ENCODE peak calls at places on chromosome 9, in eight cellular contexts. B is H1, W is H9, M is psoas muscle, U is transverse colon, V is dorsolateral prefrontal cortex, T is stomach, R is RWPE1. F is an unnamed sample.

GRCh38 chr9:27086818-27087680 is 22.0 kb upstream of the TEK start:
- DNase-seq in B (no peak), W (no peak), M (no peak), U (no peak), V (no peak), T (no peak), R (no peak), F (no peak)

GRCh38 chr9:4321554-4321953 is 21.7 kb upstream of the GLIS3 start:
- DNase-seq in B (no peak), W (no peak), M (no peak), U (no peak), V (no peak), T (no peak), R (no peak), F (no peak)

GRCh38 chr9:27247756-27248155 is 49.2 kb downstream of the EQTN start:
- DNase-seq in B (peak; percentile 56), W (peak; percentile 67), M (no peak), U (peak; percentile 36), V (no peak), T (peak; percentile 55), R (peak; percentile 71), F (no peak)

GRCh38 chr9:21027295-21027694 is 4.1 kb downstream of the HACD4 start:
- DNase-seq in B (no peak), W (no peak), M (no peak), U (no peak), V (no peak), T (no peak), R (no peak), F (no peak)

GRCh38 chr9:92393686-92394085 is 10.7 kb downstream of the OGN start:
- DNase-seq in B (no peak), W (no peak), M (no peak), U (no peak), V (no peak), T (no peak), R (no peak), F (no peak)

GRCh38 chr9:127194881-127195713 is 69.5 kb upstream of the GARNL3 start:
- DNase-seq in B (no peak), W (peak; percentile 63), M (no peak), U (no peak), V (no peak), T (no peak), R (peak; percentile 78), F (no peak)

GRCh38 chr9:10230512-10230911 is 382.3 kb downstream of the PTPRD start:
- DNase-seq in B (no peak), W (no peak), M (no peak), U (no peak), V (no peak), T (no peak), R (no peak), F (no peak)

GRCh38 chr9:76618762-76619161 is 145.5 kb upstream of the PCA3 start:
- DNase-seq in B (no peak), W (no peak), M (no peak), U (no peak), V (no peak), T (no peak), R (no peak), F (no peak)

GRCh38 chr9:120612218-120612617 is 32.3 kb upstream of the CDK5RAP2 start:
- DNase-seq in B (no peak), W (no peak), M (no peak), U (no peak), V (no peak), T (no peak), R (no peak), F (no peak)

GRCh38 chr9:114694146-114694545 is 12.2 kb upstream of the TEX48 start:
- DNase-seq in B (no peak), W (no peak), M (no peak), U (no peak), V (no peak), T (no peak), R (no peak), F (no peak)

GRCh38 chr9:76887003-76887821 is 18.7 kb downstream of the PRUNE2 start:
- DNase-seq in B (no peak), W (no peak), M (no peak), U (peak; percentile 61), V (no peak), T (no peak), R (no peak), F (no peak)

GRCh38 chr9:80699551-80699998 is 989.8 kb downstream of the TLE1 start:
- DNase-seq in B (no peak), W (no peak), M (no peak), U (no peak), V (no peak), T (no peak), R (peak; percentile 65), F (no peak)

GRCh38 chr9:120538339-120538738 is 41.6 kb downstream of the CDK5RAP2 start:
- DNase-seq in B (no peak), W (no peak), M (no peak), U (no peak), V (no peak), T (no peak), R (peak; percentile 29), F (no peak)

GRCh38 chr9:4832786-4833579 is 40.2 kb downstream of the RCL1 start:
- DNase-seq in B (no peak), W (no peak), M (no peak), U (no peak), V (no peak), T (no peak), R (peak; percentile 60), F (no peak)

GRCh38 chr9:84699897-84700395 is 30.4 kb downstream of the NTRK2 start:
- DNase-seq in B (no peak), W (no peak), M (no peak), U (no peak), V (no peak), T (no peak), R (no peak), F (no peak)

GRCh38 chr9:137311971-137312851 is 10.1 kb upstream of the NRARP start:
- DNase-seq in B (no peak), W (no peak), M (no peak), U (peak; percentile 44), V (no peak), T (no peak), R (no peak), F (no peak)

GRCh38 chr9:91001146-91001611 is 199.6 kb downstream of the SYK start:
- DNase-seq in B (no peak), W (no peak), M (no peak), U (no peak), V (no peak), T (peak; percentile 39), R (peak; percentile 99), F (no peak)

GRCh38 chr9:105046907-105047651 is 119.1 kb upstream of the ABCA1 start:
- DNase-seq in B (no peak), W (no peak), M (no peak), U (no peak), V (no peak), T (no peak), R (no peak), F (no peak)

GRCh38 chr9:15357050-15357653 is 50.1 kb upstream of the TTC39B start:
- DNase-seq in B (peak; percentile 57), W (peak; percentile 71), M (peak; percentile 16), U (peak; percentile 66), V (no peak), T (peak; percentile 28), R (no peak), F (no peak)
- TF ChIP-seq CTCF in B (peak; percentile 62), W (peak; percentile 61), M (no peak), U (peak; percentile 52), V (no peak), T (no peak), R (no peak), F (no peak)

DNA sequence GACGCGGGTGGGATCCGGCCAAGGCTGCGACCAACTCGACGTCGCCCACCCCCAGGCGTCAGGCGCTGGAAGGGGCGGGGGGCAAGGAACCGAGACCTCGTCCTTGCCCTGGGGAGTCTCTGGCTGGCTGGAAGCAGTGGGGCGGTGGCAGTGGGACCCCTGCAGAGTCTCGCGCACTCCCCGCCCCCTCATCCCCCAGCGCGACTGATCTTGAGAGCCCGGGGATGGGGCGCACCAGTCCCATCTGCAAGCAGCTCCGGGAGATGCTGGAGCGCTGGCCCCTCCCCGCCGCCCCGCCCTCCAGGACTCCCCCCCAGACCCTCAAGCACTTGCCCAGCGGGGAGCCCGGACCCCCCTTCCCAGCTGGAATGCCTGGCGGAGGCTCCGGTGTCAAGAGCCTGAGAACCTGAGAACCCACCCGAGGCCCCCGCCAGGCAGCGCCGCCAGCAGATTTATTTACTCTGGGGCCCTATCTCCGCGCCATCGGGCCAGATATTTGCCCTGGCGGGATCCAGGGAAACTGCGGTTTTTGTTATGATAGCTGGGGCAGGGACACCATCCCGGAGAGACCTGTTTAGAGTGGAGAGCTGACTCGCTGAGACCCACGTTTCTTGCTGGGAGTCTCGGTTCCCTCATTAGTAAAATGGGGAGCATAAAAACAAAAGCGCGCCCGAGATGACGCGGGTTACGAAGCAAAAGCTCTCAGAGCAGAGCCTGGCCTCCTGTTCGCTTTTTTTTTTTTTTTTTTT is 1.2 kb downstream of the PRRT1B start:
- DNase-seq in B (peak; percentile 70), W (no peak), M (no peak), U (no peak), V (no peak), T (peak; percentile 63), R (peak; percentile 64), F (no peak)
- TF ChIP-seq CTCF in B (no peak), W (no peak), M (no peak), U (no peak), V (no peak), T (no peak), R (no peak), F (no peak)

DNA sequence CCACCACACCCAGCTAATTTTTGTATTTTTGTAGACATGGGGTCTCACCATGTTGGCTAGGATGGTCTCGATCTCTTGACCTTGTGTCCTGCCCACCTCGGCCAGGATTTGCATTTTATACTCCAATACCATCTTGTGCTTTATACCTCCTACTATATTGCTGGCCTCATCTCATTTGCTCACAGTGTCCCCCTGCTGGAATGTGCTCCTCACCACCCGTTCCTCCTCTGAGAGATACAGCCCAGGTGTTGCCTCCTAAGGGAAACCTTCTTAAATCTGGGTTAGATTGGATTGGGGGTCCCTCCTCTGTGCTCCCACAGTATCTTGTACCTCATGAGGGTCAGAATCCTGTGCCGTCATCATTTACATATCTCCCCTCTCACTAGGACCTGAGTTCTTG is 131.7 kb downstream of the PAPPA start:
- DNase-seq in B (no peak), W (peak; percentile 63), M (no peak), U (no peak), V (no peak), T (no peak), R (no peak), F (no peak)
- TF ChIP-seq CTCF in B (peak; percentile 52), W (peak; percentile 61), M (no peak), U (no peak), V (no peak), T (no peak), R (no peak), F (no peak)

DNA sequence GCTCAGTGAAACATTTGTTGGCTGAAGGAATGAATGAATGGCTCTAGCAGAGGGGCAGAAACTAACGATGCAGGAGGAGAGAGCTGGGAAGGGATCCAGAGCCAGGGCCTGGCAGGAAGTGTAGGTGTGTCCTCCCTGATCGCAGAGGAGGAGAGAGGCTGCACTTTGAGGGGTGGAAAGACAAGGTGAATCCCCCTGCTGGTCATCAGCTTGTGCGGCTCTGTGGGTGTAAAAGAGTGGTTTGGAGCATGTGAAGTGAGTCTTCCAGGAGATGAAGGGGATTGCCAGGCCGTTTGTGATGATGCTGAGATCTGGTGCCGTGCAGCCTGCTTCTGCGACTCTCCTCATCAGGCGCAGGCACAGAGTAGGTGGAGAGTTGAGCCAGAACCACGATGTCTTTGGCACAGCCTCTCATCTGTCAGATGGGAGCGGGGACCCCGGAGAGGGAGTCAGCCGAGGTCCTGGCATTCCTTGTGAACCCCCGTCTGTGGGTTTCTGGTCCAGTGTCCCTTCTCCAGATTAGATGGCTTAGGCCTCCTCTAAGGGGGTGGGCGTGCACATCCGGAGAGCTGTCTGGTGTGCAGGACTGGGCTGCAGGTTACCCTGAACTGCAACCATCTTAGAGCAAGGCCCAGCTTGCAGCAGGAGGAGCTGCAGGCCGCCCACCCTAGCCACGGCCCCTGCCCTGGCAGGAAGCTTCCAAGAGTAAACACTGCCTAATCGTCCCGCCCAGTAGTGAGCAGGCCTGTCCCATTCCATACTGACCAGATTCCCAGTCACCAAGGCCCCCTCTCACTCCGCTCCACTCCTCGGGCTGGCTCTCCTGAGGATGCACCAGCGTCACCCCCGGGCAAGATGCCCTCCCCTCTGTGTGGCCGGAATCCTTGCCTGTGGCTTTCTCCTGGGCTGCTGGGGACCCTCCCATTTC is at the start of gene ADAMTS13:
- DNase-seq in B (no peak), W (peak; percentile 79), M (no peak), U (no peak), V (no peak), T (no peak), R (no peak), F (no peak)
- TF ChIP-seq CTCF in B (no peak), W (peak; percentile 57), M (no peak), U (no peak), V (no peak), T (no peak), R (no peak), F (no peak)

F was measured in activated B cell treated with CpG ODN at 0.5 μM for 24 hours.